ENCODE peak calls at places on chromosome 17, in seven cellular contexts. K is IMR-90, N is H9, L is HCT116, A is hepatocyte, Z is K562, I is GM23248. R is an unnamed sample.

GRCh38 chr17:35521150-35521549 is 16.3 kb downstream of the SLFN12L start:
- DNase-seq in K (no peak), N (no peak), L (no peak), A (no peak), Z (no peak), I (no peak), R (no peak)

GRCh38 chr17:13584701-13585080 is 17.0 kb downstream of the HS3ST3A1 start:
- DNase-seq in K (peak), N (no peak), L (no peak), A (no peak), Z (no peak), I (peak), R (peak)

GRCh38 chr17:83192161-83192788 is 112.9 kb downstream of the METRNL start:
- DNase-seq in K (peak), N (no peak), L (no peak), A (no peak), Z (no peak), I (peak), R (no peak)

GRCh38 chr17:72416054-72416691 is 295.4 kb downstream of the SOX9 start:
- DNase-seq in K (no peak), N (no peak), L (no peak), A (no peak), Z (no peak), I (no peak), R (peak)

GRCh38 chr17:82333279-82334171 is at the start of gene SECTM1:
- DNase-seq in K (peak), N (peak), L (no peak), A (peak), Z (no peak), I (peak), R (no peak)

GRCh38 chr17:35560703-35561102 is at the start of gene SLFN14:
- DNase-seq in K (no peak), N (no peak), L (no peak), A (no peak), Z (peak), I (no peak), R (no peak)

GRCh38 chr17:45149669-45150603 is 1.7 kb downstream of the HEXIM1 start:
- DNase-seq in K (peak), N (peak), L (no peak), A (peak), Z (peak), I (peak), R (peak)

GRCh38 chr17:55303701-55304145 is 39.0 kb downstream of the HLF start:
- DNase-seq in K (peak), N (no peak), L (no peak), A (no peak), Z (no peak), I (peak), R (peak)

GRCh38 chr17:17090642-17091103 is 48.4 kb downstream of the MPRIP start:
- DNase-seq in K (no peak), N (no peak), L (no peak), A (no peak), Z (no peak), I (no peak), R (no peak)

GRCh38 chr17:82228842-82229685 is at the start of gene SLC16A3:
- DNase-seq in K (peak), N (no peak), L (no peak), A (peak), Z (no peak), I (peak), R (peak)

GRCh38 chr17:82931696-82932060 is 91.9 kb upstream of the ZNF750 start:
- DNase-seq in K (peak), N (no peak), L (no peak), A (no peak), Z (no peak), I (peak), R (peak)

GRCh38 chr17:45073414-45074070 is 12.4 kb downstream of the NMT1 start:
- DNase-seq in K (peak), N (no peak), L (no peak), A (peak), Z (peak), I (peak), R (peak)

GRCh38 chr17:13266596-13266995 is 248.8 kb upstream of the ELAC2 start:
- DNase-seq in K (peak), N (no peak), L (no peak), A (no peak), Z (no peak), I (peak), R (peak)

GRCh38 chr17:32519769-32520701 is 33.2 kb downstream of the CDK5R1 start:
- DNase-seq in K (no peak), N (peak), L (no peak), A (peak), Z (no peak), I (peak), R (peak)

GRCh38 chr17:1154704-1155103 is 25.1 kb downstream of the ABR start:
- DNase-seq in K (no peak), N (no peak), L (no peak), A (no peak), Z (no peak), I (no peak), R (no peak)

GRCh38 chr17:32271844-32272243 is 6.2 kb downstream of the RHBDL3 start:
- DNase-seq in K (no peak), N (no peak), L (no peak), A (no peak), Z (no peak), I (no peak), R (no peak)

DNA sequence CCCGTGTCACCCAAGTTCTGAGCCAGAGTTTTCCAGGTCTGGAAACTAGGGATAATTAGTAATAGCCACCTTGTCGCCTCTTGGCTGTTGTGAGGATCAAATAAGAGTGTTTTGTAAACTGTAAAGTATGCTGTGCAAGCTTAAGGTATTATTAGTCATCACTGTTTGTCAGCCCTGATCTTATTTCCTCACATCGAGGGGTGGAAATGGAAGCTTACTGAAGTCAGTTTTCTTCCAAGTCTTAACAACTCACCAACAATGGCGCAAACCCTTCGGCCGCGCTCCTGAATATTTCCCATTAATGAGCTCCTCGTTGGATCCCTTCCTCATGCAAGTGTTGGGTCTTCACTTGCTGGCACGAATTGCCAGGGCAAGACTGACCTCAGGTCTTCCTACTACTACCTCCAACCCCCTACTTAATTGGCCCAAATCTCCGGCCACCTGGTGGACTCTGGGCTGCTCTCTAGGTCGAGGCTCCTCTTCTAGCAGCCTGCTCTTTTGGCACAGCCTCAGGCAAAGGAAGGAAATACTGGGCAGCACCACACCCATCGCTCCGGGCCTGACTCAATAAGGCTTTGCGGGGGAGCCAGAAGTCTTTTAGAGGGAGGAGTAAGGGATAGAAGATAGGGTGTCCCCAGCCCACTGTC is 874 bp upstream of the SLC35B1 start:
- DNase-seq in K (no peak), N (peak), L (no peak), A (no peak), Z (peak), I (peak), R (no peak)
- H3K27ac ChIP-seq in K (peak), N (no peak), L (peak), A (peak), Z (peak), I (peak), R (peak)

GRCh38 chr17:42325026-42325425 is 36.7 kb downstream of the STAT5A start:
- DNase-seq in K (peak), N (no peak), L (peak), A (peak), Z (no peak), I (peak), R (peak)
- H2AFZ ChIP-seq in K (peak), N (no peak), L (no peak), A (no peak), Z (no peak), I (no peak), R (no peak)

GRCh38 chr17:79890706-79891105 is 51.5 kb upstream of the CBX4 start:
- DNase-seq in K (no peak), N (no peak), L (no peak), A (no peak), Z (no peak), I (no peak), R (no peak)
- H3K27ac ChIP-seq in K (no peak), N (no peak), L (no peak), A (no peak), Z (no peak), I (no peak), R (no peak)

GRCh38 chr17:57294629-57295501 is 38.5 kb downstream of the MSI2 start:
- DNase-seq in K (peak), N (no peak), L (peak), A (no peak), Z (peak), I (no peak), R (peak)
- H2AFZ ChIP-seq in K (peak), N (no peak), L (no peak), A (no peak), Z (no peak), I (no peak), R (no peak)

R was measured in astrocyte.